ENCODE peak calls at places on chromosomes 1 and 21, in four cellular contexts. One of them, this sample, is unnamed.

GRCh38 chr1:181221078-181221477 is 132.6 kb downstream of the IER5 start:
- DNase-seq in GM12878: no peak
- DNase-seq in HepG2: no peak
- DNase-seq in WTC11: no peak
- DNase-seq in this sample: no peak

GRCh38 chr1:85320371-85321131 is 44.1 kb upstream of the BCL10 start:
- DNase-seq in WTC11: no peak
- DNase-seq in GM12878: no peak
- DNase-seq in HepG2: no peak
- DNase-seq in this sample: no peak

GRCh38 chr1:2956571-2956970 is 64.7 kb upstream of the ACTRT2 start:
- DNase-seq in GM12878: no peak
- DNase-seq in WTC11: no peak
- DNase-seq in HepG2: no peak
- DNase-seq in this sample: no peak

GRCh38 chr1:40841602-40842001 is 20.6 kb downstream of the CITED4 start:
- DNase-seq in HepG2: no peak
- DNase-seq in WTC11: no peak
- DNase-seq in GM12878: no peak
- DNase-seq in this sample: no peak

GRCh38 chr1:202192770-202193613 is 607 bp upstream of the LGR6 start:
- DNase-seq in GM12878: no peak
- DNase-seq in HepG2: peak
- DNase-seq in WTC11: peak
- DNase-seq in this sample: peak

GRCh38 chr21:19864456-19864855 is 1133.8 kb upstream of the NCAM2 start:
- DNase-seq in GM12878: no peak
- DNase-seq in HepG2: no peak
- DNase-seq in WTC11: no peak
- DNase-seq in this sample: no peak

GRCh38 chr21:26115346-26115745 is 55.2 kb downstream of the APP start:
- DNase-seq in HepG2: no peak
- DNase-seq in GM12878: no peak
- DNase-seq in WTC11: no peak
- DNase-seq in this sample: no peak

GRCh38 chr1:100612540-100612939 is 74.6 kb downstream of the GPR88 start:
- DNase-seq in HepG2: no peak
- DNase-seq in WTC11: no peak
- DNase-seq in GM12878: no peak
- DNase-seq in this sample: no peak

GRCh38 chr1:246607466-246607865 is 41.2 kb downstream of the CNST start:
- DNase-seq in GM12878: no peak
- DNase-seq in WTC11: no peak
- DNase-seq in HepG2: no peak
- DNase-seq in this sample: no peak

GRCh38 chr1:212179394-212180076 is 105.7 kb upstream of the PPP2R5A start:
- DNase-seq in HepG2: no peak
- DNase-seq in WTC11: no peak
- DNase-seq in GM12878: no peak
- DNase-seq in this sample: peak
- TF ChIP-seq NR2C2 in HepG2: no peak
- TF ChIP-seq NR2C2 in WTC11: no peak
- TF ChIP-seq NR2C2 in GM12878: no peak
- TF ChIP-seq NR2C2 in this sample: no peak

GRCh38 chr1:27451346-27451745 is 38.6 kb downstream of the WASF2 start:
- DNase-seq in GM12878: no peak
- DNase-seq in WTC11: no peak
- DNase-seq in HepG2: no peak
- DNase-seq in this sample: no peak

GRCh38 chr1:27454610-27455009 is 35.4 kb downstream of the WASF2 start:
- DNase-seq in GM12878: no peak
- DNase-seq in WTC11: no peak
- DNase-seq in HepG2: no peak
- DNase-seq in this sample: no peak

GRCh38 chr1:27455166-27455811 is 34.7 kb downstream of the WASF2 start:
- DNase-seq in GM12878: no peak
- DNase-seq in WTC11: no peak
- DNase-seq in HepG2: no peak
- DNase-seq in this sample: no peak
- TF ChIP-seq NR2C2 in GM12878: no peak
- TF ChIP-seq NR2C2 in WTC11: no peak
- TF ChIP-seq NR2C2 in HepG2: no peak
- TF ChIP-seq NR2C2 in this sample: no peak

GRCh38 chr1:226580625-226581270 is 32.2 kb downstream of the STUM start:
- DNase-seq in HepG2: no peak
- DNase-seq in WTC11: no peak
- DNase-seq in GM12878: no peak
- DNase-seq in this sample: no peak

GRCh38 chr1:226578946-226579639 is 30.5 kb downstream of the STUM start:
- DNase-seq in HepG2: no peak
- DNase-seq in GM12878: no peak
- DNase-seq in WTC11: no peak
- DNase-seq in this sample: peak

GRCh38 chr1:226581650-226582330 is 33.2 kb downstream of the STUM start:
- DNase-seq in WTC11: no peak
- DNase-seq in HepG2: no peak
- DNase-seq in GM12878: no peak
- DNase-seq in this sample: no peak

GRCh38 chr1:226577401-226578180 is 29.0 kb downstream of the STUM start:
- DNase-seq in GM12878: no peak
- DNase-seq in HepG2: no peak
- DNase-seq in WTC11: no peak
- DNase-seq in this sample: no peak

GRCh38 chr1:226579781-226580323 is 31.3 kb downstream of the STUM start:
- DNase-seq in HepG2: no peak
- DNase-seq in WTC11: no peak
- DNase-seq in GM12878: no peak
- DNase-seq in this sample: no peak
- TF ChIP-seq NR2C2 in HepG2: no peak
- TF ChIP-seq NR2C2 in WTC11: no peak
- TF ChIP-seq NR2C2 in GM12878: no peak
- TF ChIP-seq NR2C2 in this sample: no peak

GRCh38 chr1:31787786-31788137 is 23.6 kb upstream of the ADGRB2 start:
- DNase-seq in WTC11: no peak
- DNase-seq in GM12878: no peak
- DNase-seq in HepG2: no peak
- DNase-seq in this sample: no peak

GRCh38 chr1:31788138-31788824 is 24.1 kb upstream of the ADGRB2 start:
- DNase-seq in WTC11: peak
- DNase-seq in GM12878: peak
- DNase-seq in HepG2: peak
- DNase-seq in this sample: peak

GRCh38 chr1:31790140-31790539 is 25.7 kb downstream of the SPOCD1 start:
- DNase-seq in GM12878: no peak
- DNase-seq in WTC11: peak
- DNase-seq in HepG2: no peak
- DNase-seq in this sample: no peak

GRCh38 chr1:31789259-31790065 is 25.3 kb upstream of the ADGRB2 start:
- DNase-seq in HepG2: peak
- DNase-seq in GM12878: peak
- DNase-seq in WTC11: peak
- DNase-seq in this sample: peak

GRCh38 chr1:31788825-31789256 is 24.7 kb upstream of the ADGRB2 start:
- DNase-seq in HepG2: peak
- DNase-seq in GM12878: peak
- DNase-seq in WTC11: no peak
- DNase-seq in this sample: no peak
- TF ChIP-seq NR2C2 in HepG2: no peak
- TF ChIP-seq NR2C2 in GM12878: no peak
- TF ChIP-seq NR2C2 in WTC11: no peak
- TF ChIP-seq NR2C2 in this sample: no peak

GRCh38 chr21:40422851-40423635 is 423.9 kb downstream of the DSCAM start:
- DNase-seq in WTC11: no peak
- DNase-seq in HepG2: no peak
- DNase-seq in GM12878: no peak
- DNase-seq in this sample: no peak
- TF ChIP-seq NR2C2 in WTC11: no peak
- TF ChIP-seq NR2C2 in HepG2: no peak
- TF ChIP-seq NR2C2 in GM12878: no peak
- TF ChIP-seq NR2C2 in this sample: no peak

GRCh38 chr1:156964431-156964830 is 44.0 kb downstream of the LRRC71 start:
- DNase-seq in HepG2: no peak
- DNase-seq in GM12878: no peak
- DNase-seq in WTC11: no peak
- DNase-seq in this sample: no peak
- TF ChIP-seq NR2C2 in HepG2: no peak
- TF ChIP-seq NR2C2 in GM12878: no peak
- TF ChIP-seq NR2C2 in WTC11: no peak
- TF ChIP-seq NR2C2 in this sample: no peak

GRCh38 chr1:47650606-47651005 is 212.8 kb downstream of the FOXD2 start:
- DNase-seq in HepG2: no peak
- DNase-seq in WTC11: no peak
- DNase-seq in GM12878: no peak
- DNase-seq in this sample: no peak

GRCh38 chr1:47647327-47647845 is 209.5 kb downstream of the FOXD2 start:
- DNase-seq in WTC11: no peak
- DNase-seq in HepG2: no peak
- DNase-seq in GM12878: no peak
- DNase-seq in this sample: no peak

GRCh38 chr1:47646676-47647075 is 208.8 kb downstream of the FOXD2 start:
- DNase-seq in HepG2: no peak
- DNase-seq in WTC11: no peak
- DNase-seq in GM12878: no peak
- DNase-seq in this sample: no peak

GRCh38 chr1:47651311-47652089 is 213.7 kb downstream of the FOXD2 start:
- DNase-seq in GM12878: no peak
- DNase-seq in HepG2: no peak
- DNase-seq in WTC11: no peak
- DNase-seq in this sample: no peak

DNA sequence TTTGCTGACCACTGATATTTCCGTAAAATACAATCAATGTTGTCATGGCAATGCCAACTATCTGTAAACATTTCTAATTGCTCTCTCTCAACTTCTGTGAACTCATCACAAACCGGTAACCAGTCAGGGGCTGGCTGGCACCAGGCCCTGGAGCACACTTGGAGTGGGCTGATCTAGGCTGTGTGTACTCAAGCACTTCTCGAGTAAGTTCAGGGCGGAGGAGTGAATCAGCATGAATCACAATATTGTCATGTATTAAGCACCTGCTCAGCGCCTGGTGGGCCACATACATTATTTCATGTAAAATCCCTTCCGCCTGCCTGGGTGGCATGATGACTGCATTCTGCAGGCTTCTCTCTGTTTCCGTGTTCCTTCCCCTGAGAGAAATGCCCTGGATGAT is 212.4 kb downstream of the FOXD2 start:
- DNase-seq in WTC11: no peak
- DNase-seq in GM12878: no peak
- DNase-seq in HepG2: no peak
- DNase-seq in this sample: no peak
- TF ChIP-seq NR2C2 in WTC11: no peak
- TF ChIP-seq NR2C2 in GM12878: no peak
- TF ChIP-seq NR2C2 in HepG2: no peak
- TF ChIP-seq NR2C2 in this sample: no peak

This sample was measured in K562.